ENCODE peak calls at places on chromosome 18, in five cellular contexts. One of them, this sample, is unnamed.

GRCh38 chr18:25140144-25140961 is 211.6 kb downstream of the ZNF521 start:
- DNase-seq in K562: no peak
- DNase-seq in A549: no peak
- DNase-seq in IMR-90: no peak
- DNase-seq in SK-N-SH: no peak
- DNase-seq in this sample: no peak

GRCh38 chr18:35566019-35566418 is 15.5 kb upstream of the GALNT1 start:
- DNase-seq in SK-N-SH: no peak
- DNase-seq in A549: no peak
- DNase-seq in K562: no peak
- DNase-seq in IMR-90: no peak
- DNase-seq in this sample: no peak

GRCh38 chr18:24016643-24017042 is 2.1 kb downstream of the TTC39C start:
- DNase-seq in IMR-90: no peak
- DNase-seq in K562: no peak
- DNase-seq in SK-N-SH: peak
- DNase-seq in A549: peak
- DNase-seq in this sample: no peak

GRCh38 chr18:23884712-23885375 is 129.7 kb upstream of the TTC39C start:
- DNase-seq in K562: no peak
- DNase-seq in SK-N-SH: no peak
- DNase-seq in IMR-90: no peak
- DNase-seq in A549: no peak
- DNase-seq in this sample: no peak

GRCh38 chr18:70172225-70172624 is 33.3 kb downstream of the RTTN start:
- DNase-seq in A549: peak
- DNase-seq in SK-N-SH: peak
- DNase-seq in K562: no peak
- DNase-seq in IMR-90: peak
- DNase-seq in this sample: no peak

GRCh38 chr18:44309185-44309584 is 371.5 kb upstream of the SETBP1 start:
- DNase-seq in IMR-90: peak
- DNase-seq in K562: no peak
- DNase-seq in SK-N-SH: no peak
- DNase-seq in A549: no peak
- DNase-seq in this sample: no peak

GRCh38 chr18:26357960-26358359 is 131.7 kb downstream of the TAF4B start:
- DNase-seq in IMR-90: no peak
- DNase-seq in A549: no peak
- DNase-seq in SK-N-SH: no peak
- DNase-seq in K562: no peak
- DNase-seq in this sample: peak

GRCh38 chr18:12278153-12278764 is 24.1 kb downstream of the CIDEA start:
- DNase-seq in A549: no peak
- DNase-seq in IMR-90: peak
- DNase-seq in K562: no peak
- DNase-seq in SK-N-SH: no peak
- DNase-seq in this sample: no peak

GRCh38 chr18:67483237-67483636 is 33.3 kb downstream of the DSEL start:
- DNase-seq in K562: no peak
- DNase-seq in A549: no peak
- DNase-seq in SK-N-SH: peak
- DNase-seq in IMR-90: no peak
- DNase-seq in this sample: no peak

GRCh38 chr18:10771053-10771709 is 245.4 kb downstream of the NAPG start:
- DNase-seq in IMR-90: peak
- DNase-seq in K562: no peak
- DNase-seq in A549: no peak
- DNase-seq in SK-N-SH: no peak
- DNase-seq in this sample: peak

GRCh38 chr18:10559566-10560456 is 34.0 kb downstream of the NAPG start:
- DNase-seq in K562: no peak
- DNase-seq in A549: no peak
- DNase-seq in SK-N-SH: peak
- DNase-seq in IMR-90: peak
- DNase-seq in this sample: peak

GRCh38 chr18:62732631-62733030 is 17.3 kb downstream of the PHLPP1 start:
- DNase-seq in SK-N-SH: no peak
- DNase-seq in A549: no peak
- DNase-seq in IMR-90: no peak
- DNase-seq in K562: no peak
- DNase-seq in this sample: no peak

GRCh38 chr18:60019463-60019840 is 119.7 kb downstream of the PMAIP1 start:
- DNase-seq in A549: peak
- DNase-seq in K562: no peak
- DNase-seq in SK-N-SH: no peak
- DNase-seq in IMR-90: peak
- DNase-seq in this sample: no peak

GRCh38 chr18:40096675-40097074 is 1858.4 kb upstream of the PIK3C3 start:
- DNase-seq in SK-N-SH: no peak
- DNase-seq in IMR-90: no peak
- DNase-seq in K562: no peak
- DNase-seq in A549: no peak
- DNase-seq in this sample: no peak

GRCh38 chr18:72541871-72542690 is 2.1 kb downstream of the CBLN2 start:
- DNase-seq in SK-N-SH: peak
- DNase-seq in K562: no peak
- DNase-seq in A549: no peak
- DNase-seq in IMR-90: no peak
- DNase-seq in this sample: no peak

GRCh38 chr18:9943311-9943710 is 29.5 kb downstream of the VAPA start:
- DNase-seq in A549: no peak
- DNase-seq in K562: no peak
- DNase-seq in IMR-90: no peak
- DNase-seq in SK-N-SH: no peak
- DNase-seq in this sample: no peak

GRCh38 chr18:49608892-49609291 is 47.0 kb downstream of the LIPG start:
- DNase-seq in IMR-90: no peak
- DNase-seq in SK-N-SH: no peak
- DNase-seq in K562: no peak
- DNase-seq in A549: no peak
- DNase-seq in this sample: no peak

GRCh38 chr18:59691046-59691395 is 6.2 kb downstream of the CCBE1 start:
- DNase-seq in K562: no peak
- DNase-seq in IMR-90: peak
- DNase-seq in SK-N-SH: no peak
- DNase-seq in A549: no peak
- DNase-seq in this sample: no peak

GRCh38 chr18:400466-400865 is 100.0 kb downstream of the COLEC12 start:
- DNase-seq in SK-N-SH: no peak
- DNase-seq in K562: no peak
- DNase-seq in IMR-90: peak
- DNase-seq in A549: no peak
- DNase-seq in this sample: no peak

GRCh38 chr18:48295586-48296311 is 113.4 kb downstream of the ZBTB7C start:
- DNase-seq in IMR-90: no peak
- DNase-seq in A549: no peak
- DNase-seq in K562: no peak
- DNase-seq in SK-N-SH: peak
- DNase-seq in this sample: no peak

GRCh38 chr18:76369791-76370555 is 125.1 kb downstream of the ZNF516 start:
- DNase-seq in IMR-90: no peak
- DNase-seq in A549: no peak
- DNase-seq in SK-N-SH: no peak
- DNase-seq in K562: no peak
- DNase-seq in this sample: no peak

GRCh38 chr18:74229891-74230290 is 61.9 kb downstream of the CYB5A start:
- DNase-seq in K562: no peak
- DNase-seq in SK-N-SH: no peak
- DNase-seq in A549: no peak
- DNase-seq in IMR-90: no peak
- DNase-seq in this sample: no peak

GRCh38 chr18:10239138-10239537 is 215.3 kb upstream of the APCDD1 start:
- DNase-seq in IMR-90: peak
- DNase-seq in K562: no peak
- DNase-seq in SK-N-SH: no peak
- DNase-seq in A549: no peak
- DNase-seq in this sample: no peak

GRCh38 chr18:23231340-23232021 is 96.2 kb downstream of the CABLES1 start:
- DNase-seq in A549: no peak
- DNase-seq in K562: no peak
- DNase-seq in SK-N-SH: peak
- DNase-seq in IMR-90: peak
- DNase-seq in this sample: peak

GRCh38 chr18:23258566-23259265 is 123.4 kb downstream of the CABLES1 start:
- DNase-seq in IMR-90: no peak
- DNase-seq in K562: no peak
- DNase-seq in SK-N-SH: no peak
- DNase-seq in A549: no peak
- DNase-seq in this sample: no peak

GRCh38 chr18:59690216-59691045 is 6.8 kb downstream of the CCBE1 start:
- DNase-seq in IMR-90: no peak
- DNase-seq in K562: no peak
- DNase-seq in A549: no peak
- DNase-seq in SK-N-SH: no peak
- DNase-seq in this sample: no peak

GRCh38 chr18:39776766-39777165 is 2178.3 kb upstream of the PIK3C3 start:
- DNase-seq in IMR-90: no peak
- DNase-seq in SK-N-SH: no peak
- DNase-seq in K562: no peak
- DNase-seq in A549: no peak
- DNase-seq in this sample: no peak

GRCh38 chr18:43081396-43081795 is 34.1 kb downstream of the RIT2 start:
- DNase-seq in IMR-90: no peak
- DNase-seq in K562: no peak
- DNase-seq in A549: no peak
- DNase-seq in SK-N-SH: no peak
- DNase-seq in this sample: no peak

GRCh38 chr18:23067236-23067635 is 68.0 kb upstream of the CABLES1 start:
- DNase-seq in SK-N-SH: no peak
- DNase-seq in A549: peak
- DNase-seq in K562: no peak
- DNase-seq in IMR-90: peak
- DNase-seq in this sample: no peak

GRCh38 chr18:27073404-27073830 is 111.7 kb downstream of the CHST9 start:
- DNase-seq in A549: no peak
- DNase-seq in K562: no peak
- DNase-seq in SK-N-SH: no peak
- DNase-seq in IMR-90: no peak
- DNase-seq in this sample: peak

GRCh38 chr18:111292-112014 is 46.9 kb upstream of the USP14 start:
- DNase-seq in K562: peak
- DNase-seq in SK-N-SH: peak
- DNase-seq in A549: peak
- DNase-seq in IMR-90: peak
- DNase-seq in this sample: no peak

GRCh38 chr18:73942081-73942625 is 205.5 kb downstream of the FBXO15 start:
- DNase-seq in K562: no peak
- DNase-seq in SK-N-SH: no peak
- DNase-seq in A549: no peak
- DNase-seq in IMR-90: no peak
- DNase-seq in this sample: no peak

GRCh38 chr18:22066083-22066485 is 103.3 kb upstream of the GATA6 start:
- DNase-seq in SK-N-SH: no peak
- DNase-seq in IMR-90: no peak
- DNase-seq in A549: no peak
- DNase-seq in K562: peak
- DNase-seq in this sample: no peak

GRCh38 chr18:50559750-50560680 is at the start of gene MAPK4:
- DNase-seq in A549: no peak
- DNase-seq in SK-N-SH: peak
- DNase-seq in IMR-90: no peak
- DNase-seq in K562: peak
- DNase-seq in this sample: no peak

GRCh38 chr18:23745366-23745765 is 56.1 kb downstream of the LAMA3 start:
- DNase-seq in A549: no peak
- DNase-seq in K562: no peak
- DNase-seq in IMR-90: no peak
- DNase-seq in SK-N-SH: no peak
- DNase-seq in this sample: no peak

GRCh38 chr18:55575066-55575465 is 12.9 kb downstream of the TCF4 start:
- DNase-seq in IMR-90: no peak
- DNase-seq in SK-N-SH: no peak
- DNase-seq in K562: no peak
- DNase-seq in A549: no peak
- DNase-seq in this sample: no peak

GRCh38 chr18:36340232-36340631 is 42.7 kb downstream of the FHOD3 start:
- DNase-seq in SK-N-SH: no peak
- DNase-seq in IMR-90: no peak
- DNase-seq in K562: no peak
- DNase-seq in A549: no peak
- DNase-seq in this sample: no peak

DNA sequence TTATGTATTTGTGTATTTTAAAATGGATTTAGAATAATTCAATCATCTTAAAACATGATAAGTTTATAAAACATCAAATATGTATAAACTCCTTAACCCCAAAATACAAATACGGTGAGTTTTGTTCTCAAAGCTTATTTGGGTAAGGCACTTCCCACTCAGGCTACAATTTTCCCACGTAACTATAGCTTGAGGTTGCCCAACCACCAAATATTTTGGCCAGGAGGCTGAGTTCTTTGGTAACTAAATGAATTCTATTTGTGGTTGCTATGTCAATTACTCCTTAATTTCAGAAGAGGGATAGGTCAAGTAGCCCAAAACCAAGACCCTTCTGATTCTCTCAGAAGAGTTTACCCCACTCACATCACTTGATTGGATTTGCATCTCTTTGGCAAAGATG is 70.4 kb downstream of the MYL12B start:
- DNase-seq in SK-N-SH: no peak
- DNase-seq in A549: no peak
- DNase-seq in K562: no peak
- DNase-seq in IMR-90: peak
- DNase-seq in this sample: no peak
- TF ChIP-seq RCOR1 in SK-N-SH: no peak
- TF ChIP-seq RCOR1 in A549: no peak
- TF ChIP-seq RCOR1 in K562: no peak
- TF ChIP-seq RCOR1 in IMR-90: no peak
- TF ChIP-seq RCOR1 in this sample: no peak

GRCh38 chr18:79418236-79418635 is 22.5 kb downstream of the NFATC1 start:
- DNase-seq in A549: no peak
- DNase-seq in K562: no peak
- DNase-seq in IMR-90: no peak
- DNase-seq in SK-N-SH: no peak
- DNase-seq in this sample: no peak
- TF ChIP-seq RCOR1 in A549: no peak
- TF ChIP-seq RCOR1 in K562: no peak
- TF ChIP-seq RCOR1 in IMR-90: no peak
- TF ChIP-seq RCOR1 in SK-N-SH: no peak
- TF ChIP-seq RCOR1 in this sample: no peak

DNA sequence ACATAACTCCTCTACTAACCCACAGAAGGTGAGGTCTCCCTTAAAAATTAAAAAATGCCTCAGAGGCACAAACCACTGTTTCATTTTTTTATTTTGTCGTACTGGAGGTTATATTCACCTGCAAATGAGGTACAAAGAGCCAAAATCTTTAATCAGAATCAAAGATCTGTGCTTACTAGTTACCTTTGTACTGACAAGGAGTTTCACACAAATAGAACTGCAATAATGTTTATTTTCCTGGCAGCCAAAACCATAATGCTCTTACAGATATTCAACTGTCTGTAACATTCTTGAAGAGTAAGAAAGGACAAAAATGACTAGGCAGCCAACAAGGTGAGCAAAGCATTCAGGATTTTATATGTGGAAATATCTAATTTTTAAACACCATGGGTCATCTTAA is 105.1 kb upstream of the NOL4 start:
- DNase-seq in A549: no peak
- DNase-seq in SK-N-SH: no peak
- DNase-seq in IMR-90: no peak
- DNase-seq in K562: no peak
- DNase-seq in this sample: no peak
- TF ChIP-seq RCOR1 in A549: no peak
- TF ChIP-seq RCOR1 in SK-N-SH: no peak
- TF ChIP-seq RCOR1 in IMR-90: no peak
- TF ChIP-seq RCOR1 in K562: no peak
- TF ChIP-seq RCOR1 in this sample: no peak

GRCh38 chr18:38575648-38576047 is 1010.0 kb upstream of the CELF4 start:
- DNase-seq in SK-N-SH: no peak
- DNase-seq in K562: no peak
- DNase-seq in A549: no peak
- DNase-seq in IMR-90: no peak
- DNase-seq in this sample: no peak
- TF ChIP-seq RCOR1 in SK-N-SH: no peak
- TF ChIP-seq RCOR1 in K562: no peak
- TF ChIP-seq RCOR1 in A549: no peak
- TF ChIP-seq RCOR1 in IMR-90: no peak
- TF ChIP-seq RCOR1 in this sample: no peak

This sample was measured in GM12878.